ENCODE peak calls at places on chromosomes 2 and 18, in seven cellular contexts. O is neuronal stem cell, V is mesendoderm, A is IMR-90, B is H1, C is trophoblast cell, L is mesenchymal stem cell. T is an unnamed sample.

GRCh38 chr2:212592695-212593094 is 54.1 kb upstream of the ERBB4 start:
- DNase-seq in O (no peak), V (no peak), A (no peak), B (no peak), C (no peak), L (no peak), T (no peak)

GRCh38 chr2:24117902-24118301 is 5.2 kb downstream of the PFN4 start:
- DNase-seq in O (no peak), V (no peak), A (no peak), B (no peak), C (peak; percentile 69), L (no peak), T (no peak)

GRCh38 chr2:96142217-96143113 is 2.8 kb downstream of the DUSP2 start:
- DNase-seq in O (no peak), V (no peak), A (no peak), B (no peak), C (no peak), L (no peak), T (peak; percentile 65)

GRCh38 chr18:9823805-9824473 is 61.8 kb upstream of the TXNDC2 start:
- DNase-seq in O (no peak), V (no peak), A (peak; percentile 65), B (no peak), C (no peak), L (no peak), T (no peak)

GRCh38 chr18:76491801-76492668 is 3.0 kb downstream of the ZNF516 start:
- DNase-seq in O (peak; percentile 53), V (peak; percentile 70), A (peak; percentile 27), B (no peak), C (peak; percentile 14), L (peak; percentile 67), T (peak; percentile 62)

GRCh38 chr2:37984589-37984988 is 59.5 kb downstream of the RMDN2 start:
- DNase-seq in O (no peak), V (peak; percentile 13), A (peak; percentile 42), B (no peak), C (no peak), L (peak; percentile 33), T (no peak)

GRCh38 chr18:22814329-22814703 is 118.8 kb upstream of the RBBP8 start:
- DNase-seq in O (no peak), V (no peak), A (no peak), B (no peak), C (no peak), L (no peak), T (no peak)

GRCh38 chr2:174914894-174915760 is 90.1 kb downstream of the CHN1 start:
- DNase-seq in O (no peak), V (no peak), A (no peak), B (no peak), C (no peak), L (no peak), T (no peak)

GRCh38 chr2:134360750-134361487 is 107.0 kb downstream of the MGAT5 start:
- DNase-seq in O (no peak), V (no peak), A (no peak), B (no peak), C (no peak), L (no peak), T (no peak)

GRCh38 chr2:136844546-136844945 is 79.2 kb downstream of the THSD7B start:
- DNase-seq in O (no peak), V (no peak), A (no peak), B (no peak), C (no peak), L (no peak), T (no peak)

GRCh38 chr18:44473394-44474066 is 207.2 kb upstream of the SETBP1 start:
- DNase-seq in O (no peak), V (no peak), A (no peak), B (no peak), C (peak; percentile 92), L (no peak), T (no peak)

GRCh38 chr2:132009874-132010521 is 151.8 kb downstream of the ANKRD30BL start:
- DNase-seq in O (no peak), V (peak; percentile 11), A (no peak), B (no peak), C (peak; percentile 18), L (no peak), T (peak; percentile 32)

GRCh38 chr2:152571035-152571766 is 146.1 kb downstream of the PRPF40A start:
- DNase-seq in O (no peak), V (no peak), A (peak; percentile 54), B (no peak), C (no peak), L (no peak), T (no peak)

GRCh38 chr18:47898055-47898454 is 32.4 kb downstream of the SMAD2 start:
- DNase-seq in O (no peak), V (no peak), A (no peak), B (no peak), C (no peak), L (no peak), T (no peak)

GRCh38 chr18:59149416-59149815 is 9.7 kb downstream of the SEC11C start:
- DNase-seq in O (no peak), V (no peak), A (no peak), B (no peak), C (no peak), L (no peak), T (no peak)

GRCh38 chr2:111703759-111704158 is 180.2 kb downstream of the ANAPC1 start:
- DNase-seq in O (no peak), V (no peak), A (no peak), B (no peak), C (no peak), L (no peak), T (no peak)

GRCh38 chr2:239169311-239170048 is 231.3 kb downstream of the HDAC4 start:
- DNase-seq in O (no peak), V (peak; percentile 19), A (no peak), B (no peak), C (no peak), L (no peak), T (no peak)

GRCh38 chr18:48003426-48004349 is 73.2 kb upstream of the SMAD2 start:
- DNase-seq in O (no peak), V (peak; percentile 56), A (no peak), B (no peak), C (peak; percentile 88), L (peak; percentile 6), T (no peak)

GRCh38 chr2:13611939-13612338 is 895.2 kb downstream of the TRIB2 start:
- DNase-seq in O (no peak), V (peak; percentile 35), A (no peak), B (no peak), C (no peak), L (no peak), T (peak; percentile 29)

GRCh38 chr2:134433934-134434333 is 180.1 kb downstream of the MGAT5 start:
- DNase-seq in O (no peak), V (no peak), A (no peak), B (no peak), C (no peak), L (no peak), T (no peak)

GRCh38 chr2:101697124-101697793 is at the start of gene MAP4K4:
- DNase-seq in O (peak; percentile 67), V (peak; percentile 90), A (peak; percentile 77), B (peak; percentile 34), C (peak; percentile 78), L (peak; percentile 82), T (peak; percentile 73)

GRCh38 chr2:181621779-181622490 is 35.0 kb downstream of the CERKL start:
- DNase-seq in O (no peak), V (no peak), A (no peak), B (no peak), C (no peak), L (no peak), T (no peak)

GRCh38 chr2:1688859-1689258 is 55.5 kb downstream of the PXDN start:
- DNase-seq in O (no peak), V (no peak), A (no peak), B (no peak), C (no peak), L (no peak), T (no peak)

GRCh38 chr18:75309564-75309963 is 99.0 kb downstream of the TSHZ1 start:
- DNase-seq in O (no peak), V (peak; percentile 25), A (no peak), B (no peak), C (no peak), L (no peak), T (no peak)

GRCh38 chr2:82599021-82599420 is 1860.1 kb downstream of the SUCLG1 start:
- DNase-seq in O (no peak), V (no peak), A (no peak), B (no peak), C (no peak), L (no peak), T (no peak)

GRCh38 chr18:48020337-48021250 is 90.1 kb upstream of the SMAD2 start:
- DNase-seq in O (no peak), V (no peak), A (no peak), B (no peak), C (no peak), L (no peak), T (peak; percentile 25)

GRCh38 chr2:84880645-84881521 is at the start of gene TRABD2A:
- DNase-seq in O (peak; percentile 43), V (peak; percentile 75), A (peak; percentile 71), B (no peak), C (peak; percentile 63), L (peak; percentile 28), T (peak; percentile 69)

GRCh38 chr2:84884396-84884795 is 3.5 kb upstream of the TRABD2A start:
- DNase-seq in O (no peak), V (no peak), A (no peak), B (no peak), C (no peak), L (no peak), T (no peak)

GRCh38 chr2:84882775-84883550 is 2.1 kb upstream of the TRABD2A start:
- DNase-seq in O (no peak), V (no peak), A (peak; percentile 83), B (no peak), C (no peak), L (no peak), T (peak; percentile 8)

GRCh38 chr2:84881581-84882414 is 914 bp upstream of the TRABD2A start:
- DNase-seq in O (peak; percentile 75), V (peak; percentile 92), A (peak; percentile 85), B (no peak), C (peak; percentile 95), L (peak; percentile 85), T (peak; percentile 84)

GRCh38 chr2:84882415-84882738 is 1.5 kb upstream of the TRABD2A start:
- DNase-seq in O (no peak), V (no peak), A (no peak), B (no peak), C (no peak), L (no peak), T (no peak)
- H2BK120ac ChIP-seq in O (no peak overlapping the region), V (no peak overlapping the region), A (peak overlapping the region; percentile 60), B (no peak overlapping the region), C (no peak overlapping the region), L (no peak overlapping the region), T (no peak overlapping the region)

GRCh38 chr2:40824269-40824668 is 372.4 kb upstream of the SLC8A1 start:
- DNase-seq in O (no peak), V (no peak), A (no peak), B (no peak), C (no peak), L (no peak), T (no peak)
- H2BK120ac ChIP-seq in O (no peak overlapping the region), V (no peak overlapping the region), A (no peak overlapping the region), B (no peak overlapping the region), C (no peak overlapping the region), L (no peak overlapping the region), T (no peak overlapping the region)

GRCh38 chr2:2701813-2702212 is 370.7 kb upstream of the MYT1L start:
- DNase-seq in O (no peak), V (no peak), A (no peak), B (no peak), C (no peak), L (no peak), T (no peak)
- H2BK120ac ChIP-seq in O (no peak overlapping the region), V (no peak overlapping the region), A (no peak overlapping the region), B (no peak overlapping the region), C (no peak overlapping the region), L (no peak overlapping the region), T (no peak overlapping the region)

GRCh38 chr2:235533203-235533602 is 39.4 kb downstream of the AGAP1 start:
- DNase-seq in O (no peak), V (no peak), A (no peak), B (no peak), C (no peak), L (no peak), T (no peak)
- H2BK120ac ChIP-seq in O (no peak overlapping the region), V (no peak overlapping the region), A (no peak overlapping the region), B (no peak overlapping the region), C (no peak overlapping the region), L (no peak overlapping the region), T (no peak overlapping the region)